ENCODE peak calls at places on chromosomes 13 and 19, in six cellular contexts. R, T, A, K, V and Q are unnamed samples.

GRCh38 chr13:75685239-75685697 is 49.1 kb downstream of the LMO7 start:
- DNase-seq in K (peak), R (peak), T (no peak), A (no peak), V (no peak), Q (no peak)

GRCh38 chr13:58043971-58044370 is 412.4 kb downstream of the PCDH17 start:
- DNase-seq in T (no peak), V (no peak), R (no peak), K (no peak), A (no peak), Q (no peak)

GRCh38 chr19:4018140-4018613 is 10.6 kb downstream of the PIAS4 start:
- DNase-seq in K (no peak), V (no peak), R (no peak), T (no peak), A (no peak), Q (no peak)

GRCh38 chr19:53906211-53907192 is 2.6 kb upstream of the CACNG7 start:
- DNase-seq in A (no peak), V (peak), K (peak), T (peak), R (peak), Q (peak)

GRCh38 chr13:37984357-37984756 is 114.8 kb upstream of the TRPC4 start:
- DNase-seq in A (no peak), K (no peak), T (no peak), R (peak), V (no peak), Q (no peak)

GRCh38 chr13:34161829-34162544 is 344.0 kb downstream of the RFC3 start:
- DNase-seq in A (no peak), V (no peak), K (peak), R (peak), T (no peak), Q (peak)

GRCh38 chr19:13983213-13983889 is 22.8 kb downstream of the RFX1 start:
- DNase-seq in T (no peak), A (no peak), K (no peak), R (no peak), V (no peak), Q (no peak)

GRCh38 chr19:6752257-6753177 is 13.0 kb downstream of the TRIP10 start:
- DNase-seq in V (peak), A (no peak), R (peak), T (no peak), K (no peak), Q (no peak)

GRCh38 chr13:29428310-29428991 is 167.0 kb downstream of the SLC7A1 start:
- DNase-seq in K (no peak), T (peak), R (peak), V (peak), A (no peak), Q (peak)

GRCh38 chr13:105918842-105919741 is 616.4 kb downstream of the EFNB2 start:
- DNase-seq in T (no peak), R (peak), A (no peak), K (peak), V (no peak), Q (no peak)

GRCh38 chr13:48806522-48806921 is 152.8 kb downstream of the CYSLTR2 start:
- DNase-seq in K (no peak), T (no peak), V (no peak), R (no peak), A (no peak), Q (no peak)

GRCh38 chr19:3184847-3185481 is 766 bp upstream of the NCLN start:
- DNase-seq in R (no peak), A (peak), K (no peak), T (peak), V (no peak), Q (peak)

GRCh38 chr19:41427647-41428480 is 690 bp upstream of the B3GNT8 start:
- DNase-seq in K (no peak), R (peak), V (peak), A (peak), T (peak), Q (peak)

GRCh38 chr19:30229524-30230174 is 142.5 kb upstream of the ZNF536 start:
- DNase-seq in V (no peak), A (no peak), R (peak), K (no peak), T (no peak), Q (no peak)

DNA sequence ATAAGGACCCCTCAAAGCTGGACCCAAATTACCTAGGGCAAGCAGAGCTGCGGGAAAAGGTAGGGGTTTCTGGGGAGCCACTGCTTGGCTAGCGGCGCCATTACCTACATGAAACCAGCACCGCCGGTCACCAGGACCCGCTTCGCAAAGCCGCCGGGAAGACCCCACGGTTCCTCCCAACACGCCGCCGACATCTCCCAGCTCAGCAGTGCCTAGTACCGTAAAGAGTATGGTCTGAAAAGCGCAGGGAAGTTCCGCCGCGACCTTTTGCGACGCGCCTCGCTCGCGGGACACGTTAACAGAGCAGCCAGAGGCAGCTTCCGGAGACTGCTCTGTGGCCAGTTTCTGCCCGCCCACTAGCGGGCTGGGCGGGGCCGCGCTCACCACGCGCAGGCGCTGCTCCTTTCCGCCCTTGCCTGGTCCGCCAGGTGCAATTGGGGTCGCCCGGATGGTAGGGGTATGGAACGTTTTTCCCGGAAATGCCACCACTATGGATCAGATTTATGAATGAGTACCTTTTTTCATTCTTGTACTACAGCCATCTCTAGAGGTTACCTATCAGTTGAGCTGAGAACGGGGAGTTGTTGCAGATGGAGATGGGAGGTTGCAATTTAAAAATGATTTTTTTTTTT is at the start of gene TGDS:
- DNase-seq in V (peak), A (peak), R (peak), T (peak), K (peak), Q (peak)
- TF ChIP-seq CTCF in V (no peak), A (peak), R (no peak), T (peak), K (no peak), Q (no peak)

DNA sequence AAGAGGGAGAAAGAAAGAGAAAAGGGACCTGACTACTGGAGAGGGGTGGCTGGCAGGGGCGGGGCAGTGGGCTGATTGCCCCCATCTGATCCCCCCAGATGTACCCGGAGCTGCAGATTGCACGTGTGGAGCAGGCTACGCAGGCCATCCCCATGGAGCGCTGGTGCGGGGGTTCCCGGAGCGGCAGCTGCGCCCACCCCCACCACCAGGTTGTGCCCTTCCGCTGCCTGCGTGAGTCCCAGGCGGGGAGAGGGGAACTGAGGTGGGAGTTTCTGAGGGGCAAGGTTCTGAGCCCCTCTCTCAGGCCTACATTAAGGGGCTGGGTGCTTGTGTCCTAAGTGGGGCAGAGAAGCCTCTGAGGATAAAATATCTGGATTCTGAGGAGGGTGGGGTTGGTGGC is 2.4 kb downstream of the APLP1 start:
- DNase-seq in A (no peak), R (peak), V (no peak), K (no peak), T (no peak), Q (no peak)
- H3K4me3 ChIP-seq in A (no peak), R (no peak), V (no peak), K (no peak), T (no peak), Q (no peak)

GRCh38 chr19:50206191-50206590 is 2.8 kb downstream of the MYH14 start:
- DNase-seq in V (no peak), R (no peak), K (no peak), T (no peak), A (no peak), Q (no peak)
- H3K27ac ChIP-seq in V (no peak), R (no peak), K (peak), T (no peak), A (no peak), Q (no peak)

GRCh38 chr19:18543814-18544475 is 572 bp upstream of the FKBP8 start:
- DNase-seq in A (no peak), T (no peak), V (peak), R (peak), K (peak), Q (peak)
- TF ChIP-seq CTCF in A (no peak), T (no peak), V (no peak), R (no peak), K (peak), Q (no peak)

GRCh38 chr19:12797141-12797587 is 4.4 kb downstream of the PRDX2 start:
- DNase-seq in R (no peak), K (no peak), V (peak), T (no peak), A (no peak), Q (no peak)

GRCh38 chr19:12794936-12795335 is 3.6 kb downstream of the JUNB start:
- DNase-seq in R (no peak), V (no peak), T (no peak), A (no peak), K (no peak), Q (peak)

GRCh38 chr19:12794196-12794921 is 3.1 kb downstream of the JUNB start:
- DNase-seq in T (no peak), R (no peak), V (peak), K (peak), A (no peak), Q (peak)

GRCh38 chr19:12793290-12794195 is 2.3 kb downstream of the JUNB start:
- DNase-seq in A (peak), V (peak), K (peak), T (peak), R (peak), Q (peak)

DNA sequence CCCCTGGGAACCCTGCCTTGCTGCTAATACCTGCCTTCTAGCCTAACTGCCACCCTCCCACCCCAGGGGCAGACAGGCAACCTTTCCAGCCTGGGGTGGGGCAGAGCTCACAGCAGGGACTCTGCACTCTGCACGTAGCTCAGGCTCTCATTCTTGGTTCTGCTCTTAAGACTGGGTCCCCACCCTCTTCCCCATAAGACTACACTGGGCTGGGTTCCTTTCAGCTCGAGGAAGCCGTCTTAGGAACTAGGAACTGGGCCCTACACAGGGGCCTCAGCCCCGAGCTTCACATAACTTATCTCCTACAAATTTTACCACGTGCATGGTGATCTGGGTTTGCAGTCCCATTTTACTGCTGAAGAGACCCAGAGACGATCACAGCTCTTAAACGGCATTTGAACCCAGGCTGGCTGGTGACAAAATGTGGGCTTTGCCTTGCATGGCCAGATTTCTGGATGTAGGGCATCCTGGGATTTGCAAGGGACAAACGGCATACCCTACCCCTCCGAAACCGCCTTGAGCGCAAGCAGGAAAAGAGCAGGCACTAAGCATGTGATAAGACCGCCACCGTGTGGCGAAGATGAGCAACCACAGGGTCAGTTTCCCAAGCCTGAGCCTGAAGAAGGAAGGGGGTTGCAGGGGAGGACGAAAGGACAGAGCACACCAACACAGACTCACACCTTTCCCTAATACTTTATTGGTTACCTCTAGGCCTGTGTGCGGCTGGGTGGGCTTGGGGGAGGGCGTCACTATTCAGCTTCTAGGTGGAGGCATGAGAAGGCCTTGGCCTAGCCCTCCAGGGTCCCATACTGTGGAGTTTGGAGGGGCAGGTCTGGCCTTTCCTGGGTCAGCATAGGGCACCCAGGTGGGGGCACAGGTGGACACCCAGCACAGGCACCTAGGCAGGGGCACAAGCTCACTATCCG is 5.1 kb downstream of the JUNB start:
- DNase-seq in T (peak), K (peak), A (no peak), R (peak), V (peak), Q (peak)
- H3K4me3 ChIP-seq in T (peak), K (no peak), A (peak), R (no peak), V (no peak), Q (no peak)

GRCh38 chr13:40770934-40771618 is at the start of gene MRPS31:
- DNase-seq in V (peak), K (peak), T (peak), A (peak), R (peak), Q (peak)

GRCh38 chr13:40770609-40770933 is 419 bp downstream of the MRPS31 start:
- DNase-seq in R (no peak), V (no peak), K (no peak), A (no peak), T (no peak), Q (no peak)

GRCh38 chr13:40772765-40773473 is 1.9 kb upstream of the MRPS31 start:
- DNase-seq in A (no peak), V (no peak), R (no peak), K (no peak), T (no peak), Q (no peak)

GRCh38 chr13:40765602-40766001 is 5.4 kb downstream of the MRPS31 start:
- DNase-seq in A (no peak), T (no peak), V (no peak), R (no peak), K (no peak), Q (no peak)

GRCh38 chr13:40769970-40770369 is 1.0 kb downstream of the MRPS31 start:
- DNase-seq in A (no peak), V (no peak), K (no peak), R (no peak), T (no peak), Q (no peak)
- H3K27ac ChIP-seq in A (no peak), V (no peak), K (no peak), R (no peak), T (peak), Q (no peak)

DNA sequence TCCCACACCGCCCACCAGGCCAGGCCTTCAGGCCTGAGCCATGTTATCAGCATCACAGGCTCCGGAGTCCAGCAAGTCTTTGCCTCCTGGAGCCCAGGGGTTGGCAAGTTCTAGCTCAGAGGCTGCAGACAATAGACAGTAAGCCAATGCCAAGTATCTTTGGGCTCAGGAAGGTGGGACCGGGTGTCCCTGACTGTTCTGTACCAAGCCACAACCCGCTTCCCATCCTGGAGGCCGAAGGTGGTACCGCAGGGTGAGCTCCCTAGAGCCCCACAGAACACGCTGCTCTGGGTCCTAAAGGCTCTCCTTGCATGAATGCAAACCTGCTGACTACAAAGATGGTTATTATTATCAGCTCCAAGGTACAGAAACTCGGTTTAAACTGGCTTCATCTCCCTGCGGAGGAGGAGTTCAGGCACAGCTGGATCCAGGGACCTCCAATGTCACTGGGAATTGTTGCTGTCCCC is 5.5 kb upstream of the FSTL3 start:
- DNase-seq in K (no peak), R (peak), T (no peak), A (no peak), V (no peak), Q (no peak)
- TF ChIP-seq CTCF in K (no peak), R (peak), T (no peak), A (no peak), V (no peak), Q (peak)